ENCODE peak calls at places on chromosome 9, in nine cellular contexts. One of them, this sample, is unnamed.

GRCh38 chr9:120574473-120574872 is 5.5 kb downstream of the CDK5RAP2 start:
- DNase-seq in astrocyte: no peak
- DNase-seq in pancreas: no peak
- DNase-seq in kidney: no peak
- DNase-seq in SK-N-SH: no peak
- DNase-seq in tibial artery: no peak
- DNase-seq in naive thymus-derived CD4-positive, alpha-beta T cell: no peak
- DNase-seq in heart left ventricle: no peak
- DNase-seq in body of pancreas: no peak
- DNase-seq in this sample: no peak

GRCh38 chr9:122307925-122308324 is 43.2 kb downstream of the MRRF start:
- DNase-seq in astrocyte: no peak
- DNase-seq in pancreas: no peak
- DNase-seq in kidney: no peak
- DNase-seq in SK-N-SH: no peak
- DNase-seq in tibial artery: no peak
- DNase-seq in naive thymus-derived CD4-positive, alpha-beta T cell: no peak
- DNase-seq in heart left ventricle: peak; percentile 31
- DNase-seq in body of pancreas: no peak
- DNase-seq in this sample: no peak

GRCh38 chr9:125524522-125524921 is 182.5 kb downstream of the MAPKAP1 start:
- DNase-seq in astrocyte: no peak
- DNase-seq in pancreas: no peak
- DNase-seq in kidney: no peak
- DNase-seq in SK-N-SH: no peak
- DNase-seq in tibial artery: no peak
- DNase-seq in naive thymus-derived CD4-positive, alpha-beta T cell: no peak
- DNase-seq in heart left ventricle: no peak
- DNase-seq in body of pancreas: no peak
- DNase-seq in this sample: peak; percentile 85

GRCh38 chr9:131875828-131876485 is 136.1 kb upstream of the RAPGEF1 start:
- DNase-seq in astrocyte: peak; percentile 29
- DNase-seq in pancreas: no peak
- DNase-seq in kidney: peak; percentile 32
- DNase-seq in SK-N-SH: no peak
- DNase-seq in tibial artery: peak; percentile 29
- DNase-seq in naive thymus-derived CD4-positive, alpha-beta T cell: no peak
- DNase-seq in heart left ventricle: no peak
- DNase-seq in body of pancreas: no peak
- DNase-seq in this sample: no peak

GRCh38 chr9:114372971-114373591 is 14.7 kb downstream of the AKNA start:
- DNase-seq in astrocyte: no peak
- DNase-seq in pancreas: no peak
- DNase-seq in kidney: peak; percentile 89
- DNase-seq in SK-N-SH: no peak
- DNase-seq in tibial artery: peak; percentile 80
- DNase-seq in naive thymus-derived CD4-positive, alpha-beta T cell: peak; percentile 90
- DNase-seq in heart left ventricle: peak; percentile 67
- DNase-seq in body of pancreas: peak; percentile 31
- DNase-seq in this sample: no peak

GRCh38 chr9:426264-426663 is 211.6 kb downstream of the DOCK8 start:
- DNase-seq in astrocyte: no peak
- DNase-seq in pancreas: no peak
- DNase-seq in kidney: no peak
- DNase-seq in SK-N-SH: no peak
- DNase-seq in tibial artery: no peak
- DNase-seq in naive thymus-derived CD4-positive, alpha-beta T cell: no peak
- DNase-seq in heart left ventricle: no peak
- DNase-seq in body of pancreas: no peak
- DNase-seq in this sample: no peak

GRCh38 chr9:127703289-127703946 is 3.4 kb upstream of the CFAP157 start:
- DNase-seq in astrocyte: no peak
- DNase-seq in pancreas: no peak
- DNase-seq in kidney: no peak
- DNase-seq in SK-N-SH: no peak
- DNase-seq in tibial artery: no peak
- DNase-seq in naive thymus-derived CD4-positive, alpha-beta T cell: no peak
- DNase-seq in heart left ventricle: no peak
- DNase-seq in body of pancreas: no peak
- DNase-seq in this sample: no peak

GRCh38 chr9:123353984-123354591 is 1.9 kb upstream of the CRB2 start:
- DNase-seq in astrocyte: no peak
- DNase-seq in pancreas: peak; percentile 62
- DNase-seq in kidney: no peak
- DNase-seq in SK-N-SH: peak; percentile 95
- DNase-seq in tibial artery: no peak
- DNase-seq in naive thymus-derived CD4-positive, alpha-beta T cell: no peak
- DNase-seq in heart left ventricle: peak; percentile 49
- DNase-seq in body of pancreas: peak; percentile 65
- DNase-seq in this sample: peak; percentile 96

GRCh38 chr9:137689745-137690529 is 71.1 kb downstream of the EHMT1 start:
- DNase-seq in astrocyte: no peak
- DNase-seq in pancreas: no peak
- DNase-seq in kidney: no peak
- DNase-seq in SK-N-SH: no peak
- DNase-seq in tibial artery: no peak
- DNase-seq in naive thymus-derived CD4-positive, alpha-beta T cell: no peak
- DNase-seq in heart left ventricle: no peak
- DNase-seq in body of pancreas: no peak
- DNase-seq in this sample: no peak

GRCh38 chr9:124507880-124508432 is 757 bp upstream of the NR5A1 start:
- DNase-seq in astrocyte: no peak
- DNase-seq in pancreas: no peak
- DNase-seq in kidney: no peak
- DNase-seq in SK-N-SH: peak; percentile 15
- DNase-seq in tibial artery: no peak
- DNase-seq in naive thymus-derived CD4-positive, alpha-beta T cell: no peak
- DNase-seq in heart left ventricle: no peak
- DNase-seq in body of pancreas: no peak
- DNase-seq in this sample: no peak

GRCh38 chr9:131480258-131480657 is 22.5 kb upstream of the POMT1 start:
- DNase-seq in astrocyte: no peak
- DNase-seq in pancreas: no peak
- DNase-seq in kidney: no peak
- DNase-seq in SK-N-SH: no peak
- DNase-seq in tibial artery: no peak
- DNase-seq in naive thymus-derived CD4-positive, alpha-beta T cell: no peak
- DNase-seq in heart left ventricle: no peak
- DNase-seq in body of pancreas: no peak
- DNase-seq in this sample: no peak

DNA sequence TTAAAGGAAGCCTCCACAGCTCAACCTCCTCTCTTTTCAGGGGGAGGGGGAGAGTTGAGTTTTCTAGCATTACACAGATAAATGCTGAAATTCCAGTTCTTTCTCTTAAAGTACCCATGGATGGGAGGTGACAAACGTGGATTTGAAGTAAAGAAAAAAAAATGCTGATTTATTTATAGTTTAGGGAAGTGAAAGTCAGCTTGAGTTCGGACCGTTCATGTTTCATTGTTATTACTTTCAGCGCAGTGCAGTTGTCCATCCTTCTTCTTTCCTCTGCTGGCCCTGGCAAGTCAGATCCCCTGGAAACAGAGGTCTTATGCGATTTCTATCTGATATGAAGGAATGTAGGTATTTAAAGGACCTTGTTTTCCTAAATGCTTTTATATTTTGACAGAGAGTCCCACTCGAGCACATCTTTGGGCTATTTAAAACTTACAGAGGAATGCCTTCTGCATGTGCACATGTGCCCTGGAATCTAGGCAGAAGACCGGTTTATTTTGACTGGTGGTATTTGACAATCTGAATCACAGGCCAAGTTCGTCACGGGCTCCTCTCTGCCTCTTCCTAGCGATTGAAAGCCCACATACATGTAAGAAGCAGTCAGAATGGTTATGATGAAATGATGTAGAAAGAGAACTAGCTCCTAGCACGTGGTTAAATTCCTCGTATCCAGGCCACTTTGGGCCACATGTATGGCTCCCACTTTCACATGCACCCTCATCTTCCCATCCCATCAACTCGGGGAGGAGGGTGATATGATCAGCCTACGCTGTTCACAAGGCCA is 385.2 kb upstream of the KLF4 start:
- DNase-seq in astrocyte: no peak
- DNase-seq in pancreas: no peak
- DNase-seq in kidney: no peak
- DNase-seq in SK-N-SH: no peak
- DNase-seq in tibial artery: no peak
- DNase-seq in naive thymus-derived CD4-positive, alpha-beta T cell: no peak
- DNase-seq in heart left ventricle: no peak
- DNase-seq in body of pancreas: no peak
- DNase-seq in this sample: no peak
- H3K4me1 ChIP-seq in astrocyte: no peaks in the 10 kb centered on the region
- H3K4me1 ChIP-seq in pancreas: no peaks in the 10 kb centered on the region
- H3K4me1 ChIP-seq in kidney: no peaks in the 10 kb centered on the region
- H3K4me1 ChIP-seq in SK-N-SH: no peaks in the 10 kb centered on the region
- H3K4me1 ChIP-seq in tibial artery: no peaks in the 10 kb centered on the region
- H3K4me1 ChIP-seq in naive thymus-derived CD4-positive, alpha-beta T cell: no peaks in the 10 kb centered on the region
- H3K4me1 ChIP-seq in heart left ventricle: peaks cover 4% of the 10 kb centered on the region
- H3K4me1 ChIP-seq in body of pancreas: no peaks in the 10 kb centered on the region
- H3K4me1 ChIP-seq in this sample: no peaks in the 10 kb centered on the region

GRCh38 chr9:136197372-136197875 is 7.5 kb downstream of the LHX3 start:
- DNase-seq in astrocyte: no peak
- DNase-seq in pancreas: no peak
- DNase-seq in kidney: no peak
- DNase-seq in SK-N-SH: no peak
- DNase-seq in tibial artery: no peak
- DNase-seq in naive thymus-derived CD4-positive, alpha-beta T cell: no peak
- DNase-seq in heart left ventricle: no peak
- DNase-seq in body of pancreas: no peak
- DNase-seq in this sample: no peak
- H3K4me1 ChIP-seq in astrocyte: no peaks in the 10 kb centered on the region
- H3K4me1 ChIP-seq in pancreas: no peaks in the 10 kb centered on the region
- H3K4me1 ChIP-seq in kidney: no peaks in the 10 kb centered on the region
- H3K4me1 ChIP-seq in SK-N-SH: no peaks in the 10 kb centered on the region
- H3K4me1 ChIP-seq in tibial artery: no peaks in the 10 kb centered on the region
- H3K4me1 ChIP-seq in naive thymus-derived CD4-positive, alpha-beta T cell: no peaks in the 10 kb centered on the region
- H3K4me1 ChIP-seq in heart left ventricle: no peaks in the 10 kb centered on the region
- H3K4me1 ChIP-seq in body of pancreas: peaks cover 11% of the 10 kb centered on the region
- H3K4me1 ChIP-seq in this sample: no peaks in the 10 kb centered on the region

GRCh38 chr9:133369419-133369818 is 6.4 kb downstream of the SURF4 start:
- DNase-seq in astrocyte: no peak
- DNase-seq in pancreas: no peak
- DNase-seq in kidney: no peak
- DNase-seq in SK-N-SH: no peak
- DNase-seq in tibial artery: no peak
- DNase-seq in naive thymus-derived CD4-positive, alpha-beta T cell: no peak
- DNase-seq in heart left ventricle: no peak
- DNase-seq in body of pancreas: no peak
- DNase-seq in this sample: no peak

GRCh38 chr9:133366435-133366834 is 9.4 kb downstream of the SURF4 start:
- DNase-seq in astrocyte: no peak
- DNase-seq in pancreas: no peak
- DNase-seq in kidney: no peak
- DNase-seq in SK-N-SH: no peak
- DNase-seq in tibial artery: no peak
- DNase-seq in naive thymus-derived CD4-positive, alpha-beta T cell: no peak
- DNase-seq in heart left ventricle: no peak
- DNase-seq in body of pancreas: no peak
- DNase-seq in this sample: no peak

GRCh38 chr9:133367221-133367620 is 8.6 kb downstream of the SURF4 start:
- DNase-seq in astrocyte: no peak
- DNase-seq in pancreas: peak; percentile 14
- DNase-seq in kidney: no peak
- DNase-seq in SK-N-SH: no peak
- DNase-seq in tibial artery: no peak
- DNase-seq in naive thymus-derived CD4-positive, alpha-beta T cell: no peak
- DNase-seq in heart left ventricle: no peak
- DNase-seq in body of pancreas: no peak
- DNase-seq in this sample: no peak

GRCh38 chr9:133368249-133368881 is 7.5 kb downstream of the SURF4 start:
- DNase-seq in astrocyte: no peak
- DNase-seq in pancreas: peak; percentile 53
- DNase-seq in kidney: no peak
- DNase-seq in SK-N-SH: peak; percentile 79
- DNase-seq in tibial artery: no peak
- DNase-seq in naive thymus-derived CD4-positive, alpha-beta T cell: no peak
- DNase-seq in heart left ventricle: no peak
- DNase-seq in body of pancreas: no peak
- DNase-seq in this sample: no peak

GRCh38 chr9:133367778-133368177 is 8.1 kb downstream of the SURF4 start:
- DNase-seq in astrocyte: no peak
- DNase-seq in pancreas: no peak
- DNase-seq in kidney: no peak
- DNase-seq in SK-N-SH: no peak
- DNase-seq in tibial artery: no peak
- DNase-seq in naive thymus-derived CD4-positive, alpha-beta T cell: no peak
- DNase-seq in heart left ventricle: no peak
- DNase-seq in body of pancreas: no peak
- DNase-seq in this sample: no peak
- H3K4me1 ChIP-seq in astrocyte: peaks cover 35% of the 10 kb centered on the region
- H3K4me1 ChIP-seq in pancreas: peaks cover 48% of the 10 kb centered on the region
- H3K4me1 ChIP-seq in kidney: peaks cover 53% of the 10 kb centered on the region
- H3K4me1 ChIP-seq in SK-N-SH: no peaks in the 10 kb centered on the region
- H3K4me1 ChIP-seq in tibial artery: peaks cover 42% of the 10 kb centered on the region
- H3K4me1 ChIP-seq in naive thymus-derived CD4-positive, alpha-beta T cell: peaks cover 55% of the 10 kb centered on the region
- H3K4me1 ChIP-seq in heart left ventricle: peaks cover 59% of the 10 kb centered on the region
- H3K4me1 ChIP-seq in body of pancreas: peaks cover 70% of the 10 kb centered on the region
- H3K4me1 ChIP-seq in this sample: peaks cover 14% of the 10 kb centered on the region

DNA sequence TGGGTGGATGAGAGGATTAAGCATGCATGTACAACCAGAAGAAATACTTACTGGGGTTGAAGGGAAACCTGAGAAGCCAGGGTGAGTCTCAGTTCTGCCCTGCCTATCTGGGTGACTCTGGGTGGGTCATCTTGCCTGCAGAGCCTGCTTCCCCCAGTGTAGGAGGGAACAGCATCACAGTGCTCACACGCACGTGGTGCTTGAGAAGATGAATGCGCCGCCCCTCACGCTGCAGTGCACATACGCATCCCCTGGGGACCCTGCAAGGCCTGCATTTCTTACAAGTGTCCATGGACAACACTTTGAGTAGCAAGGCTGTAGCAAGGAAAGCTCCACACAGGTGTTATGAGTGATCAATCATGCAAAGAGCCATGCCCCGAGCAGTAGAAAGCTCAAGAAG is 18.7 kb upstream of the GABBR2 start:
- DNase-seq in astrocyte: no peak
- DNase-seq in pancreas: no peak
- DNase-seq in kidney: no peak
- DNase-seq in SK-N-SH: no peak
- DNase-seq in tibial artery: no peak
- DNase-seq in naive thymus-derived CD4-positive, alpha-beta T cell: no peak
- DNase-seq in heart left ventricle: no peak
- DNase-seq in body of pancreas: no peak
- DNase-seq in this sample: no peak
- H3K4me1 ChIP-seq in astrocyte: no peaks in the 10 kb centered on the region
- H3K4me1 ChIP-seq in pancreas: no peaks in the 10 kb centered on the region
- H3K4me1 ChIP-seq in kidney: no peaks in the 10 kb centered on the region
- H3K4me1 ChIP-seq in SK-N-SH: no peaks in the 10 kb centered on the region
- H3K4me1 ChIP-seq in tibial artery: no peaks in the 10 kb centered on the region
- H3K4me1 ChIP-seq in naive thymus-derived CD4-positive, alpha-beta T cell: no peaks in the 10 kb centered on the region
- H3K4me1 ChIP-seq in heart left ventricle: no peaks in the 10 kb centered on the region
- H3K4me1 ChIP-seq in body of pancreas: no peaks in the 10 kb centered on the region
- H3K4me1 ChIP-seq in this sample: no peaks in the 10 kb centered on the region

DNA sequence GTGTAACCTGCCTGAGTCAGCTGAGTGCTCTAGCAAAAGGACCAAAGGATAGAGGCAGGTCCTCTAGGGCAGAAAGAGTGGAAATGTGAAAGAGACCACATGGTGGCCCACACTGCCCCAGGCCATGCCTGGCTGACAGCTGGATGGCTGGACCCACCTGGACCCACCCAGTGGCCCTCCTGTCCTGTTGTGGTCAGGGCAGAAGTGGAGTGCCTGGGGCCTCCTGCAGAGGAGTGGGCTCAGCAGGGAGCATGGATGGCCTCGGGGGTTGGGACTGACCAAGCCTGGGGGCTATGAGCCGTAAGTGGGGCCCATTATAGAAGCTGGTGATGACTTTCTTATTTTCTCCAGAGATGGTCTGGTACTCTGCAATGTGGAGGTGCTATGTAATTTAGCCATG is 55.7 kb upstream of the FAM120AOS start:
- DNase-seq in astrocyte: no peak
- DNase-seq in pancreas: no peak
- DNase-seq in kidney: no peak
- DNase-seq in SK-N-SH: peak; percentile 33
- DNase-seq in tibial artery: no peak
- DNase-seq in naive thymus-derived CD4-positive, alpha-beta T cell: no peak
- DNase-seq in heart left ventricle: no peak
- DNase-seq in body of pancreas: no peak
- DNase-seq in this sample: no peak
- H3K4me1 ChIP-seq in astrocyte: no peaks in the 10 kb centered on the region
- H3K4me1 ChIP-seq in pancreas: no peaks in the 10 kb centered on the region
- H3K4me1 ChIP-seq in kidney: no peaks in the 10 kb centered on the region
- H3K4me1 ChIP-seq in SK-N-SH: no peaks in the 10 kb centered on the region
- H3K4me1 ChIP-seq in tibial artery: peaks cover 3% of the 10 kb centered on the region
- H3K4me1 ChIP-seq in naive thymus-derived CD4-positive, alpha-beta T cell: no peaks in the 10 kb centered on the region
- H3K4me1 ChIP-seq in heart left ventricle: peaks cover 22% of the 10 kb centered on the region
- H3K4me1 ChIP-seq in body of pancreas: peaks cover 6% of the 10 kb centered on the region
- H3K4me1 ChIP-seq in this sample: no peaks in the 10 kb centered on the region